ENCODE peak calls at places on chromosomes 4 and X, in six cellular contexts. One of them, this sample, is unnamed.

GRCh38 chrX:27674491-27674890 is 84.3 kb downstream of the DCAF8L2 start:
- DNase-seq in fibroblast of lung: no peak
- DNase-seq in HCT116: no peak
- DNase-seq in cardiac muscle cell: no peak
- DNase-seq in neural progenitor cell: no peak
- DNase-seq in IMR-90: no peak
- DNase-seq in this sample: no peak

GRCh38 chrX:135707880-135708279 is 5.6 kb upstream of the CT45A1 start:
- DNase-seq in neural progenitor cell: peak; percentile 20
- DNase-seq in fibroblast of lung: no peak
- DNase-seq in HCT116: peak; percentile 16
- DNase-seq in cardiac muscle cell: peak; percentile 8
- DNase-seq in IMR-90: no peak
- DNase-seq in this sample: no peak

GRCh38 chr4:105186701-105187158 is 40.1 kb downstream of the TET2 start:
- DNase-seq in fibroblast of lung: peak; percentile 75
- DNase-seq in IMR-90: peak; percentile 78
- DNase-seq in neural progenitor cell: no peak
- DNase-seq in HCT116: no peak
- DNase-seq in cardiac muscle cell: no peak
- DNase-seq in this sample: no peak

GRCh38 chrX:150966742-150967141 is 16.4 kb upstream of the HMGB3 start:
- DNase-seq in IMR-90: no peak
- DNase-seq in HCT116: no peak
- DNase-seq in cardiac muscle cell: no peak
- DNase-seq in neural progenitor cell: no peak
- DNase-seq in fibroblast of lung: no peak
- DNase-seq in this sample: no peak

GRCh38 chr4:126051709-126052424 is 737.1 kb downstream of the FAT4 start:
- DNase-seq in IMR-90: peak; percentile 84
- DNase-seq in fibroblast of lung: peak; percentile 72
- DNase-seq in cardiac muscle cell: peak; percentile 26
- DNase-seq in HCT116: no peak
- DNase-seq in neural progenitor cell: no peak
- DNase-seq in this sample: peak; percentile 47

GRCh38 chrX:54413753-54414152 is 26.5 kb upstream of the TSR2 start:
- DNase-seq in HCT116: no peak
- DNase-seq in cardiac muscle cell: no peak
- DNase-seq in fibroblast of lung: no peak
- DNase-seq in IMR-90: no peak
- DNase-seq in neural progenitor cell: no peak
- DNase-seq in this sample: no peak

GRCh38 chrX:49001521-49002090 is 458 bp downstream of the GRIPAP1 start:
- DNase-seq in neural progenitor cell: peak; percentile 62
- DNase-seq in fibroblast of lung: peak; percentile 43
- DNase-seq in IMR-90: peak; percentile 36
- DNase-seq in cardiac muscle cell: peak; percentile 31
- DNase-seq in HCT116: peak; percentile 7
- DNase-seq in this sample: no peak

GRCh38 chrX:39063037-39063436 is 261.8 kb downstream of the MID1IP1 start:
- DNase-seq in fibroblast of lung: no peak
- DNase-seq in cardiac muscle cell: no peak
- DNase-seq in IMR-90: no peak
- DNase-seq in HCT116: no peak
- DNase-seq in neural progenitor cell: no peak
- DNase-seq in this sample: no peak

GRCh38 chr4:174658246-174658645 is 136.0 kb upstream of the HPGD start:
- DNase-seq in IMR-90: no peak
- DNase-seq in HCT116: no peak
- DNase-seq in neural progenitor cell: no peak
- DNase-seq in cardiac muscle cell: no peak
- DNase-seq in fibroblast of lung: no peak
- DNase-seq in this sample: no peak

GRCh38 chrX:47380268-47380667 is 9.9 kb downstream of the ZNF157 start:
- DNase-seq in IMR-90: no peak
- DNase-seq in fibroblast of lung: no peak
- DNase-seq in neural progenitor cell: no peak
- DNase-seq in cardiac muscle cell: no peak
- DNase-seq in HCT116: no peak
- DNase-seq in this sample: no peak

GRCh38 chrX:47384502-47384901 is 14.1 kb downstream of the ZNF157 start:
- DNase-seq in cardiac muscle cell: peak; percentile 82
- DNase-seq in HCT116: peak; percentile 61
- DNase-seq in IMR-90: peak; percentile 57
- DNase-seq in fibroblast of lung: peak; percentile 39
- DNase-seq in neural progenitor cell: peak; percentile 87
- DNase-seq in this sample: no peak
- H3K4me3 ChIP-seq in cardiac muscle cell: no peak overlapping the region
- H3K4me3 ChIP-seq in HCT116: no peak overlapping the region
- H3K4me3 ChIP-seq in IMR-90: no peak overlapping the region
- H3K4me3 ChIP-seq in fibroblast of lung: no peak overlapping the region
- H3K4me3 ChIP-seq in neural progenitor cell: no peak overlapping the region
- H3K4me3 ChIP-seq in this sample: no peak overlapping the region

DNA sequence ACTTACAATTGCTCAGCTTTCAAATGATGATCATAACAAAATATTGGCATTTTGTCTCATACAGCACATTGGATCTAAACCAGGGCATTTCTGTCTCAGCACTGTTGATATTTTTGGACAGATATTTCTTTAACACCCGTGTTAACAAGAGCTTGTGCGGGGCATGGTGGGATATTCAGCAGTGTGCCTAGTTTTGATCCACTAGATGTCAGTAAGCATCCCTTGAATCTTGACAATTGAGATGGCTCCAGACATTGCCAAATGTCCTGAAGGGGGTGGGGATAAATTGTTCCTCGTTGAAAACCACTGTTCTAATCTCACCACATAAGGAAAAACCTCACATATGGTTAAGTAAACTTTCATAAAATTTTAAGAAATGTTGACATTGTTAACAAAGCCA is 806.3 kb downstream of the STIM2 start:
- DNase-seq in neural progenitor cell: peak; percentile 46
- DNase-seq in fibroblast of lung: no peak
- DNase-seq in cardiac muscle cell: no peak
- DNase-seq in IMR-90: no peak
- DNase-seq in HCT116: peak; percentile 61
- DNase-seq in this sample: no peak
- TF ChIP-seq CTCF in neural progenitor cell: peak; percentile 51
- TF ChIP-seq CTCF in fibroblast of lung: no peak
- TF ChIP-seq CTCF in cardiac muscle cell: no peak
- TF ChIP-seq CTCF in IMR-90: no peak
- TF ChIP-seq CTCF in HCT116: peak; percentile 61
- TF ChIP-seq CTCF in this sample: no peak

GRCh38 chr4:98879515-98879914 is 49.4 kb downstream of the EIF4E start:
- DNase-seq in fibroblast of lung: no peak
- DNase-seq in neural progenitor cell: no peak
- DNase-seq in cardiac muscle cell: no peak
- DNase-seq in HCT116: no peak
- DNase-seq in IMR-90: no peak
- DNase-seq in this sample: no peak
- H3K36me3 ChIP-seq in fibroblast of lung: peaks cover 6% of the 10 kb centered on the region
- H3K36me3 ChIP-seq in neural progenitor cell: peaks cover 30% of the 10 kb centered on the region
- H3K36me3 ChIP-seq in cardiac muscle cell: peaks cover 9% of the 10 kb centered on the region
- H3K36me3 ChIP-seq in HCT116: peaks cover 20% of the 10 kb centered on the region
- H3K36me3 ChIP-seq in IMR-90: peaks cover 12% of the 10 kb centered on the region
- H3K36me3 ChIP-seq in this sample: no peaks in the 10 kb centered on the region

GRCh38 chrX:82627568-82627967 is 880.5 kb upstream of the POU3F4 start:
- DNase-seq in neural progenitor cell: no peak
- DNase-seq in fibroblast of lung: no peak
- DNase-seq in IMR-90: no peak
- DNase-seq in cardiac muscle cell: no peak
- DNase-seq in HCT116: no peak
- DNase-seq in this sample: no peak
- H3K4me3 ChIP-seq in neural progenitor cell: no peak overlapping the region
- H3K4me3 ChIP-seq in fibroblast of lung: no peak overlapping the region
- H3K4me3 ChIP-seq in IMR-90: no peak overlapping the region
- H3K4me3 ChIP-seq in cardiac muscle cell: no peak overlapping the region
- H3K4me3 ChIP-seq in HCT116: no peak overlapping the region
- H3K4me3 ChIP-seq in this sample: no peak overlapping the region

DNA sequence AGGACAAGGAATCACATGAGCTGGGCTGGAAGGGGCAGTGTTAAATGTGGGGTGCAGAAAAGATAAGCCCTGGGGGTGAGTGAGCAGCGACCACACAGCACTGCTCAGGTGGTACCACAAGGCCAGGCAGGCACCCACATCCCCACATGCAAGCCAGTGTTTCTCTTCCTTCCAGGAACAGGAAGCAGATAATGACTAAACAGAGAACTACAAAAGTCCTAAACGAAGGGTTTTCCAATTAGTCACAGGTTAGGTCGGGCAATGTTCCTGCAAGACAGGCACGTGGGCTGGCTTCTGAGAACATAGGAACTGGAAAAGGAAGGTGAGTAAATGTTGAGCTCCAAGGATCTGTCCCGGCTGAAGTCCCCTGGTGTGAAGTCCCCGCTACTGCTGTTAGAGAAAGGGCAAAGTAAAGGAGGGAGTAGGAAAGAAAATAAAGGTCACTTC is 19.5 kb downstream of the RELL1 start:
- DNase-seq in neural progenitor cell: no peak
- DNase-seq in cardiac muscle cell: no peak
- DNase-seq in HCT116: peak; percentile 96
- DNase-seq in fibroblast of lung: peak; percentile 94
- DNase-seq in IMR-90: peak; percentile 95
- DNase-seq in this sample: peak; percentile 59
- TF ChIP-seq CTCF in neural progenitor cell: no peak
- TF ChIP-seq CTCF in cardiac muscle cell: no peak
- TF ChIP-seq CTCF in HCT116: peak; percentile 16
- TF ChIP-seq CTCF in fibroblast of lung: no peak
- TF ChIP-seq CTCF in IMR-90: peak; percentile 26
- TF ChIP-seq CTCF in this sample: no peak

GRCh38 chr4:153440475-153440874 is 25.7 kb upstream of the TMEM131L start:
- DNase-seq in neural progenitor cell: no peak
- DNase-seq in HCT116: no peak
- DNase-seq in IMR-90: no peak
- DNase-seq in cardiac muscle cell: no peak
- DNase-seq in fibroblast of lung: no peak
- DNase-seq in this sample: no peak

GRCh38 chr4:153438916-153439756 is 27.0 kb upstream of the TMEM131L start:
- DNase-seq in IMR-90: no peak
- DNase-seq in HCT116: no peak
- DNase-seq in fibroblast of lung: no peak
- DNase-seq in cardiac muscle cell: no peak
- DNase-seq in neural progenitor cell: no peak
- DNase-seq in this sample: no peak

GRCh38 chr4:153434190-153434589 is 32.0 kb upstream of the TMEM131L start:
- DNase-seq in neural progenitor cell: no peak
- DNase-seq in HCT116: no peak
- DNase-seq in cardiac muscle cell: no peak
- DNase-seq in IMR-90: no peak
- DNase-seq in fibroblast of lung: no peak
- DNase-seq in this sample: no peak

DNA sequence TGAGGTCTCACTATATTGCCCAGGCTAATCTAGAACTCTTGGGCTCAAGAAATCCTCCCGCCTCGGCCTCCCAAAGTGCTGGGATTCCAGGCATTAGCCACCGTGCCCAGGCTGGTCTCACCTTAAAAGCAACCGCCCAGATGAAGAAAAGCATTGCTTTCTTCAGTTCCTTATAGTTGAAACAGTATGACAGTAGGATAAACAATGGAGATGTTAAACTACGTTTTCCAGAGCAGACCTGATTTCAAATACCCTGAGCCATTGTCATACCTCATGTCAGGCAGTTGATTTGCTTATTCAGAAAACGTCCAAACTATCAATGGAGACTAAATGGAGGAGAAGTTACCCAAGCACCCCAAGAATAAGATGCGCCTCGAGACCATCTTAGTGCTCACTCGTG is 26.3 kb upstream of the TMEM131L start:
- DNase-seq in IMR-90: no peak
- DNase-seq in cardiac muscle cell: no peak
- DNase-seq in HCT116: no peak
- DNase-seq in fibroblast of lung: no peak
- DNase-seq in neural progenitor cell: no peak
- DNase-seq in this sample: no peak
- H3K36me3 ChIP-seq in IMR-90: no peaks in the 10 kb centered on the region
- H3K36me3 ChIP-seq in cardiac muscle cell: no peaks in the 10 kb centered on the region
- H3K36me3 ChIP-seq in HCT116: no peaks in the 10 kb centered on the region
- H3K36me3 ChIP-seq in fibroblast of lung: no peaks in the 10 kb centered on the region
- H3K36me3 ChIP-seq in neural progenitor cell: no peaks in the 10 kb centered on the region
- H3K36me3 ChIP-seq in this sample: no peaks in the 10 kb centered on the region